ENCODE peak calls at places on chromosome 16, in seven cellular contexts. One of them, this sample, is unnamed.

GRCh38 chr16:23689442-23690187 is 10.9 kb downstream of the PLK1 start:
- DNase-seq in progenitor cell of endocrine pancreas: no peak
- DNase-seq in testis: no peak
- DNase-seq in neural crest cell: no peak
- DNase-seq in stimulated activated CD4-positive, alpha-beta T cell treated with anti-CD3 and anti-CD28 coated beads, Interleukin-2, amount 100 ng/mL, for 24 hours: no peak
- DNase-seq in AG10803: no peak
- DNase-seq in GM19239: no peak
- DNase-seq in this sample: no peak

GRCh38 chr16:67157892-67158635 is 1.6 kb downstream of the TRADD start:
- DNase-seq in AG10803: no peak
- DNase-seq in GM19239: no peak
- DNase-seq in stimulated activated CD4-positive, alpha-beta T cell treated with anti-CD3 and anti-CD28 coated beads, Interleukin-2, amount 100 ng/mL, for 24 hours: no peak
- DNase-seq in neural crest cell: no peak
- DNase-seq in progenitor cell of endocrine pancreas: no peak
- DNase-seq in testis: no peak
- DNase-seq in this sample: no peak

GRCh38 chr16:57091990-57092785 is at the start of gene CPNE2:
- DNase-seq in progenitor cell of endocrine pancreas: peak
- DNase-seq in neural crest cell: peak
- DNase-seq in GM19239: peak
- DNase-seq in testis: peak
- DNase-seq in stimulated activated CD4-positive, alpha-beta T cell treated with anti-CD3 and anti-CD28 coated beads, Interleukin-2, amount 100 ng/mL, for 24 hours: peak
- DNase-seq in AG10803: peak
- DNase-seq in this sample: no peak

GRCh38 chr16:50467943-50468748 is 80.0 kb upstream of the NKD1 start:
- DNase-seq in neural crest cell: peak
- DNase-seq in testis: peak
- DNase-seq in AG10803: no peak
- DNase-seq in stimulated activated CD4-positive, alpha-beta T cell treated with anti-CD3 and anti-CD28 coated beads, Interleukin-2, amount 100 ng/mL, for 24 hours: no peak
- DNase-seq in progenitor cell of endocrine pancreas: peak
- DNase-seq in GM19239: no peak
- DNase-seq in this sample: no peak

GRCh38 chr16:9151074-9151473 is 59.6 kb downstream of the HAPSTR1 start:
- DNase-seq in stimulated activated CD4-positive, alpha-beta T cell treated with anti-CD3 and anti-CD28 coated beads, Interleukin-2, amount 100 ng/mL, for 24 hours: no peak
- DNase-seq in AG10803: no peak
- DNase-seq in neural crest cell: no peak
- DNase-seq in testis: no peak
- DNase-seq in GM19239: no peak
- DNase-seq in progenitor cell of endocrine pancreas: no peak
- DNase-seq in this sample: no peak

GRCh38 chr16:12531937-12532336 is 271.8 kb downstream of the CPPED1 start:
- DNase-seq in GM19239: no peak
- DNase-seq in AG10803: peak
- DNase-seq in neural crest cell: no peak
- DNase-seq in stimulated activated CD4-positive, alpha-beta T cell treated with anti-CD3 and anti-CD28 coated beads, Interleukin-2, amount 100 ng/mL, for 24 hours: no peak
- DNase-seq in testis: no peak
- DNase-seq in progenitor cell of endocrine pancreas: no peak
- DNase-seq in this sample: no peak

GRCh38 chr16:27355610-27356009 is 41.8 kb downstream of the IL4R start:
- DNase-seq in GM19239: no peak
- DNase-seq in progenitor cell of endocrine pancreas: no peak
- DNase-seq in stimulated activated CD4-positive, alpha-beta T cell treated with anti-CD3 and anti-CD28 coated beads, Interleukin-2, amount 100 ng/mL, for 24 hours: peak
- DNase-seq in AG10803: peak
- DNase-seq in testis: peak
- DNase-seq in neural crest cell: no peak
- DNase-seq in this sample: peak

GRCh38 chr16:57592591-57593003 is 35.8 kb upstream of the ADGRG1 start:
- DNase-seq in stimulated activated CD4-positive, alpha-beta T cell treated with anti-CD3 and anti-CD28 coated beads, Interleukin-2, amount 100 ng/mL, for 24 hours: peak
- DNase-seq in AG10803: no peak
- DNase-seq in GM19239: no peak
- DNase-seq in progenitor cell of endocrine pancreas: no peak
- DNase-seq in testis: no peak
- DNase-seq in neural crest cell: no peak
- DNase-seq in this sample: peak

GRCh38 chr16:75266738-75267630 is 15.6 kb upstream of the BCAR1 start:
- DNase-seq in progenitor cell of endocrine pancreas: no peak
- DNase-seq in GM19239: no peak
- DNase-seq in neural crest cell: no peak
- DNase-seq in testis: no peak
- DNase-seq in AG10803: no peak
- DNase-seq in stimulated activated CD4-positive, alpha-beta T cell treated with anti-CD3 and anti-CD28 coated beads, Interleukin-2, amount 100 ng/mL, for 24 hours: no peak
- DNase-seq in this sample: no peak

GRCh38 chr16:46607529-46607928 is 13.7 kb downstream of the SHCBP1 start:
- DNase-seq in GM19239: no peak
- DNase-seq in testis: no peak
- DNase-seq in progenitor cell of endocrine pancreas: no peak
- DNase-seq in AG10803: peak
- DNase-seq in stimulated activated CD4-positive, alpha-beta T cell treated with anti-CD3 and anti-CD28 coated beads, Interleukin-2, amount 100 ng/mL, for 24 hours: no peak
- DNase-seq in neural crest cell: no peak
- DNase-seq in this sample: peak

GRCh38 chr16:49158029-49158642 is 123.5 kb downstream of the CBLN1 start:
- DNase-seq in GM19239: peak
- DNase-seq in neural crest cell: peak
- DNase-seq in AG10803: no peak
- DNase-seq in testis: peak
- DNase-seq in progenitor cell of endocrine pancreas: peak
- DNase-seq in stimulated activated CD4-positive, alpha-beta T cell treated with anti-CD3 and anti-CD28 coated beads, Interleukin-2, amount 100 ng/mL, for 24 hours: no peak
- DNase-seq in this sample: no peak

This sample was measured in immature natural killer cell.